ENCODE peak calls at places on chromosome 17, in four cellular contexts. C is GM04503; B is HL-60; U is activated CD4-positive, alpha-beta T cell treated with anti-CD3 and anti-CD28 coated beads for 24 hours. W is an unnamed sample.

GRCh38 chr17:69223809-69224208 is 4.8 kb downstream of the ABCA10 start:
- DNase-seq in C (no peak), B (no peak), U (no peak), W (no peak)

GRCh38 chr17:31274252-31274651 is 22.8 kb downstream of the OMG start:
- DNase-seq in C (peak; percentile 55), B (peak; percentile 58), U (no peak), W (peak; percentile 43)

GRCh38 chr17:58621174-58621573 is 70.7 kb downstream of the TEX14 start:
- DNase-seq in C (no peak), B (no peak), U (no peak), W (no peak)

GRCh38 chr17:75077490-75078096 is 10.2 kb upstream of the SLC16A5 start:
- DNase-seq in C (no peak), B (no peak), U (peak; percentile 29), W (no peak)

GRCh38 chr17:17033466-17033865 is 8.8 kb upstream of the MPRIP start:
- DNase-seq in C (no peak), B (no peak), U (no peak), W (no peak)

GRCh38 chr17:41547921-41548843 is 20.1 kb upstream of the KRT19 start:
- DNase-seq in C (peak; percentile 93), B (peak; percentile 85), U (peak; percentile 65), W (peak; percentile 96)

GRCh38 chr17:66355510-66355909 is 53.1 kb downstream of the PRKCA start:
- DNase-seq in C (no peak), B (no peak), U (no peak), W (no peak)

GRCh38 chr17:70121136-70121535 is 46.1 kb downstream of the KCNJ16 start:
- DNase-seq in C (no peak), B (no peak), U (no peak), W (no peak)

GRCh38 chr17:6508519-6509294 is 47.6 kb downstream of the PITPNM3 start:
- DNase-seq in C (no peak), B (no peak), U (no peak), W (no peak)

GRCh38 chr17:49404371-49404770 is 10.3 kb downstream of the PHB1 start:
- DNase-seq in C (no peak), B (no peak), U (no peak), W (no peak)

GRCh38 chr17:27329146-27329805 is 35.4 kb downstream of the WSB1 start:
- DNase-seq in C (no peak), B (no peak), U (no peak), W (no peak)

GRCh38 chr17:15351925-15352324 is 10.5 kb upstream of the TEKT3 start:
- DNase-seq in C (peak; percentile 78), B (no peak), U (no peak), W (peak; percentile 63)

GRCh38 chr17:76515291-76515949 is 14.2 kb upstream of the RHBDF2 start:
- DNase-seq in C (peak; percentile 98), B (no peak), U (peak; percentile 58), W (peak; percentile 99)

GRCh38 chr17:31226373-31226772 is 70.7 kb downstream of the OMG start:
- DNase-seq in C (no peak), B (no peak), U (no peak), W (no peak)

GRCh38 chr17:29390856-29391631 is 881 bp downstream of the TAOK1 start:
- DNase-seq in C (no peak), B (no peak), U (no peak), W (no peak)

GRCh38 chr17:28180449-28180848 is 138.0 kb downstream of the NLK start:
- DNase-seq in C (no peak), B (no peak), U (no peak), W (peak; percentile 42)

GRCh38 chr17:32482568-32483320 is 4.0 kb upstream of the CDK5R1 start:
- DNase-seq in C (no peak), B (no peak), U (no peak), W (no peak)

GRCh38 chr17:37291351-37291750 is 84.4 kb upstream of the C17orf78 start:
- DNase-seq in C (no peak), B (no peak), U (no peak), W (no peak)

GRCh38 chr17:41026668-41027471 is at the start of gene KRTAP1-5:
- DNase-seq in C (peak; percentile 95), B (no peak), U (no peak), W (peak; percentile 94)

GRCh38 chr17:56798916-56799315 is 34.8 kb downstream of the C17orf67 start:
- DNase-seq in C (no peak), B (no peak), U (no peak), W (no peak)

GRCh38 chr17:27422601-27423000 is 33.6 kb upstream of the KSR1 start:
- DNase-seq in C (no peak), B (no peak), U (no peak), W (no peak)

W was measured in AG09309.